ENCODE peak calls at places on chromosomes 1 and 21, in five cellular contexts. U, E, F, C and S are unnamed samples.

GRCh38 chr1:26833432-26834405 is 7.2 kb downstream of the ZDHHC18 start:
- DNase-seq in E (no peak), F (no peak), C (no peak), U (no peak), S (no peak)

GRCh38 chr1:69911301-69911801 is 294.0 kb downstream of the LRRC40 start:
- DNase-seq in E (no peak), F (peak; percentile 41), U (peak; percentile 86), C (no peak), S (peak; percentile 80)

GRCh38 chr21:16534408-16535099 is 804.8 kb downstream of the USP25 start:
- DNase-seq in F (peak; percentile 32), C (no peak), E (peak; percentile 14), U (peak; percentile 87), S (peak; percentile 82)

GRCh38 chr1:191993549-191993948 is 164.7 kb upstream of the RGS18 start:
- DNase-seq in U (peak; percentile 55), C (peak; percentile 27), E (no peak), F (peak; percentile 61), S (peak; percentile 58)

GRCh38 chr1:10755977-10756521 is 40.4 kb downstream of the CASZ1 start:
- DNase-seq in U (peak; percentile 8), E (peak; percentile 68), C (peak; percentile 34), F (no peak), S (peak; percentile 11)

GRCh38 chr1:192958871-192959270 is 100.3 kb downstream of the UCHL5 start:
- DNase-seq in U (peak; percentile 37), E (no peak), F (peak; percentile 74), C (no peak), S (no peak)

GRCh38 chr1:26597629-26598039 is 68.1 kb downstream of the RPS6KA1 start:
- DNase-seq in E (peak; percentile 51), C (peak; percentile 78), F (peak; percentile 63), U (peak; percentile 71), S (peak; percentile 72)

GRCh38 chr1:156641761-156642264 is at the start of gene BCAN:
- DNase-seq in C (no peak), E (peak; percentile 66), U (peak; percentile 36), F (peak; percentile 19), S (no peak)

GRCh38 chr1:55035904-55036303 is 3.4 kb upstream of the PCSK9 start:
- DNase-seq in F (no peak), C (peak; percentile 63), U (no peak), E (no peak), S (no peak)

GRCh38 chr1:161440312-161440894 is 64.9 kb upstream of the FCGR2A start:
- DNase-seq in C (peak; percentile 88), E (peak; percentile 78), F (peak; percentile 53), U (peak; percentile 51), S (peak; percentile 51)

GRCh38 chr1:181126871-181127587 is 38.5 kb downstream of the IER5 start:
- DNase-seq in E (peak; percentile 85), U (no peak), F (no peak), C (peak; percentile 66), S (no peak)

GRCh38 chr1:119676571-119677206 is 28.6 kb upstream of the ZNF697 start:
- DNase-seq in F (no peak), C (no peak), U (peak; percentile 35), E (no peak), S (no peak)

GRCh38 chr21:26800455-26801454 is 44.5 kb downstream of the ADAMTS1 start:
- DNase-seq in U (peak; percentile 74), E (no peak), F (peak; percentile 42), C (no peak), S (no peak)

GRCh38 chr1:109834951-109835350 is 71.2 kb upstream of the EPS8L3 start:
- DNase-seq in U (no peak), C (peak; percentile 64), F (no peak), E (no peak), S (no peak)

GRCh38 chr1:200891774-200892157 is 2.9 kb upstream of the INAVA start:
- DNase-seq in C (no peak), E (peak; percentile 70), F (no peak), U (no peak), S (no peak)

GRCh38 chr1:244869364-244869827 is 5.1 kb upstream of the HNRNPU start:
- DNase-seq in C (no peak), E (no peak), U (no peak), F (no peak), S (no peak)

DNA sequence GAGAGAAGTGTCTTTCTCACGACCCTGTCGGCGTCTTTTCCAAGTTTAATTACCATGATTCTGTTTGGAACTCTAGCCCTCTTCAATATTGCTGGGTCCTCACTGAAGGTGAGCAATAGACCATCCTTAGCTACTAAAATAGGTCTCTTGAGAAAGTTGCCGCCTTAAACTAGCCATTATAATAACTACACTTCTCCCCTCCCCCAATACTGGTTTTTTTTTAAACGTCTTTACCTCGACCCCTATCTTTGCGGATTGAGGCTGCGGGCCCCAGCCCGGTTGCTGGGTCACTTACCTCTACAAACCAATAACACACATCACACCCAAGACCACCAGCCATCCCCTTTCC is 672 bp downstream of the ENSA start:
- DNase-seq in C (no peak), E (no peak), U (no peak), F (no peak), S (no peak)
- H3K4me1 ChIP-seq in C (peaks cover 24% of the 10 kb centered on the region), E (peaks cover 10% of the 10 kb centered on the region), U (no peaks in the 10 kb centered on the region), F (no peaks in the 10 kb centered on the region), S (peaks cover 11% of the 10 kb centered on the region)

GRCh38 chr1:84356881-84357280 is 41.4 kb upstream of the DNASE2B start:
- DNase-seq in F (no peak), E (no peak), C (no peak), U (peak; percentile 64), S (no peak)
- H3K27ac ChIP-seq in F (no peak overlapping the region), E (no peak overlapping the region), C (no peak overlapping the region), U (no peak overlapping the region), S (no peak overlapping the region)

GRCh38 chr1:153537376-153537730 is 1.6 kb upstream of the S100A6 start:
- DNase-seq in E (no peak), U (no peak), F (no peak), C (no peak), S (no peak)
- H3K4me1 ChIP-seq in E (peaks cover 35% of the 10 kb centered on the region), U (peaks cover 20% of the 10 kb centered on the region), F (peaks cover 33% of the 10 kb centered on the region), C (peaks cover 67% of the 10 kb centered on the region), S (peaks cover 32% of the 10 kb centered on the region)

GRCh38 chr1:183444243-183444642 is 26.1 kb upstream of the NMNAT2 start:
- DNase-seq in E (no peak), C (no peak), U (peak; percentile 14), F (peak; percentile 31), S (peak; percentile 77)

GRCh38 chr1:183443466-183443865 is 25.3 kb upstream of the NMNAT2 start:
- DNase-seq in F (no peak), C (no peak), U (no peak), E (no peak), S (no peak)

GRCh38 chr1:183438060-183438459 is 19.9 kb upstream of the NMNAT2 start:
- DNase-seq in E (no peak), C (no peak), F (no peak), U (no peak), S (no peak)

GRCh38 chr1:183443025-183443424 is 24.8 kb upstream of the NMNAT2 start:
- DNase-seq in U (no peak), F (no peak), C (no peak), E (no peak), S (no peak)
- H3K27ac ChIP-seq in U (no peak overlapping the region), F (no peak overlapping the region), C (no peak overlapping the region), E (no peak overlapping the region), S (no peak overlapping the region)

DNA sequence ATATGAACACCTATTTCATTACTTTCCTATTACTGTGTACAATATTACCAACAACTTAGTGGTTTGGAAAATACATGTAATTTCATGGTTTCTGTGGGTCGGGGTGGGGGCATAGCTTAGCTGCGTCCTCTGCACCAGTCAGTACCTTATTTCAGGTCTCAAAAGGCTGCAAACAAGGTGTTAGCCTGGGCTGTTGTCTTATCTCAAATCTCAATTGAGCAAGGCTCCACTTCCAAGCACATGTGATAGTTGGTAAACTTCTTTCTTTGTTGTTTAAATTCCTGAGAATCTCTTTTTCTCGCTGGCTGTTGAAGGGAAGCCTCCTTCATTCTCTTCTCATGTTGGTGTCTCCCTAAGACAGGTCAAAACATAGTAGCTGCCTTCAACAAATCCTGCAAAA is 485.4 kb downstream of the AMY1C start:
- DNase-seq in U (no peak), E (no peak), F (no peak), C (no peak), S (no peak)
- H3K4me1 ChIP-seq in U (no peaks in the 10 kb centered on the region), E (no peaks in the 10 kb centered on the region), F (no peaks in the 10 kb centered on the region), C (no peaks in the 10 kb centered on the region), S (no peaks in the 10 kb centered on the region)

DNA sequence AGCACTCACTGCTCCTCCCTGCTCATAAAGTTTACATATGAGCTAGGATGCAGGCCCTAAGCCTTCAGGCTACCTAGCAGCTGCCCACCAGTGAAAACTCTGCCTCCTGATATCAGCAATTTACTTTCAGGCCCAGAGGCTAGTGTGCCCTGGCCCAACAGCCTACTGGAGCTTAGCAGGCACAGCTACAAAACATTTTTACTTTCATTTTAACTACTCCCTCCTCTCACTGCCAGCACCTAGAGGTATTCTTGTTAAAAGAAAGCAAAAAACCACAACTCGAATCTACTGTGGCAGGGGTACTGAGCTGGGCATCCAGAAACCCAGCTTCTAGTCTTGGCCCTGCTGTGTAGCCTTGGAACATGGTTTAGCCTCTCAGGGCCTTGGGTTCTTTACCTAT is 5.8 kb upstream of the LORICRIN start:
- DNase-seq in E (no peak), U (no peak), F (no peak), C (no peak), S (no peak)
- H3K27ac ChIP-seq in E (no peak overlapping the region), U (no peak overlapping the region), F (no peak overlapping the region), C (no peak overlapping the region), S (no peak overlapping the region)

DNA sequence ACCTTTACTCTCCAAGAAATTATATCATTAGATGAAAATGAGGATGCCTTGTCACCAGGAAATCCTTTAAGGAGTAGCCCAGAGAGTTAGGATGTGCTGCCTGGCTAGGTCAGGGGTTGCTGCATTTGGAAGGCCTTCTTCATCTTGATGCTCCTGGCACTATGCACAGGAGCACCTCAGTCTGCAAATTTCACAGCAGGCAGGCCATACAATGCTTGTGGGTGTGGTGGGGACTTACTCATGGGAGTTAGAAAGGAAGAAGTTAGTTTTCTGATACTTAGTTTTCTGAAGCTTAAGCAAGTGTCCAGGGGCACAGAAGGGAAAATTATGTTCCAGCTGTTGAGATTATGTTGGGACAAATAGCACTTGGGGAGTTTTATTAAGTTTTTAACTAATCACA is 11.3 kb downstream of the HLX start:
- DNase-seq in E (no peak), C (no peak), U (no peak), F (no peak), S (no peak)
- H3K4me1 ChIP-seq in E (peaks cover 14% of the 10 kb centered on the region), C (no peaks in the 10 kb centered on the region), U (no peaks in the 10 kb centered on the region), F (no peaks in the 10 kb centered on the region), S (peaks cover 20% of the 10 kb centered on the region)